ENCODE peak calls at places on chromosome 14, in nine cellular contexts. One of them, this sample, is unnamed.

GRCh38 chr14:75046899-75047298 is 4.4 kb downstream of the MLH3 start:
- DNase-seq in activated CD8-positive, alpha-beta memory T cell treated with anti-CD3 and anti-CD28 coated beads for 24 hours: no peak
- DNase-seq in NCI-H1105: no peak
- DNase-seq in left cardiac atrium: no peak
- DNase-seq in stimulated activated naive CD8-positive, alpha-beta T cell treated with anti-CD3 and anti-CD28 coated beads, Interleukin-15, Interleukin-2, amounts not matched to agents 100 U/mL and 50 U/mL, for 24 hours: no peak
- DNase-seq in nephron progenitor cell: no peak
- DNase-seq in IMR-90: peak; percentile 45
- DNase-seq in Ammon's horn: no peak
- DNase-seq in kidney: no peak
- DNase-seq in this sample: no peak

GRCh38 chr14:22472466-22472865 is 116.6 kb downstream of the DAD1 start:
- DNase-seq in nephron progenitor cell: no peak
- DNase-seq in kidney: no peak
- DNase-seq in stimulated activated naive CD8-positive, alpha-beta T cell treated with anti-CD3 and anti-CD28 coated beads, Interleukin-15, Interleukin-2, amounts not matched to agents 100 U/mL and 50 U/mL, for 24 hours: no peak
- DNase-seq in Ammon's horn: no peak
- DNase-seq in NCI-H1105: no peak
- DNase-seq in IMR-90: no peak
- DNase-seq in activated CD8-positive, alpha-beta memory T cell treated with anti-CD3 and anti-CD28 coated beads for 24 hours: no peak
- DNase-seq in left cardiac atrium: no peak
- DNase-seq in this sample: peak; percentile 53

GRCh38 chr14:103121846-103122577 is 1.2 kb upstream of the TNFAIP2 start:
- DNase-seq in kidney: peak; percentile 98
- DNase-seq in stimulated activated naive CD8-positive, alpha-beta T cell treated with anti-CD3 and anti-CD28 coated beads, Interleukin-15, Interleukin-2, amounts not matched to agents 100 U/mL and 50 U/mL, for 24 hours: peak; percentile 21
- DNase-seq in activated CD8-positive, alpha-beta memory T cell treated with anti-CD3 and anti-CD28 coated beads for 24 hours: no peak
- DNase-seq in Ammon's horn: no peak
- DNase-seq in nephron progenitor cell: peak; percentile 79
- DNase-seq in left cardiac atrium: peak; percentile 92
- DNase-seq in NCI-H1105: peak; percentile 99
- DNase-seq in IMR-90: peak; percentile 53
- DNase-seq in this sample: peak; percentile 99

GRCh38 chr14:89956294-89957009 is 725 bp downstream of the TDP1 start:
- DNase-seq in IMR-90: peak; percentile 94
- DNase-seq in activated CD8-positive, alpha-beta memory T cell treated with anti-CD3 and anti-CD28 coated beads for 24 hours: peak; percentile 91
- DNase-seq in kidney: peak; percentile 80
- DNase-seq in nephron progenitor cell: peak; percentile 41
- DNase-seq in NCI-H1105: peak; percentile 39
- DNase-seq in Ammon's horn: peak; percentile 53
- DNase-seq in left cardiac atrium: peak; percentile 73
- DNase-seq in stimulated activated naive CD8-positive, alpha-beta T cell treated with anti-CD3 and anti-CD28 coated beads, Interleukin-15, Interleukin-2, amounts not matched to agents 100 U/mL and 50 U/mL, for 24 hours: peak; percentile 83
- DNase-seq in this sample: peak; percentile 81

GRCh38 chr14:74404435-74404834 is 21.6 kb downstream of the SYNDIG1L start:
- DNase-seq in Ammon's horn: no peak
- DNase-seq in nephron progenitor cell: no peak
- DNase-seq in activated CD8-positive, alpha-beta memory T cell treated with anti-CD3 and anti-CD28 coated beads for 24 hours: no peak
- DNase-seq in IMR-90: no peak
- DNase-seq in NCI-H1105: no peak
- DNase-seq in stimulated activated naive CD8-positive, alpha-beta T cell treated with anti-CD3 and anti-CD28 coated beads, Interleukin-15, Interleukin-2, amounts not matched to agents 100 U/mL and 50 U/mL, for 24 hours: no peak
- DNase-seq in kidney: peak; percentile 43
- DNase-seq in left cardiac atrium: no peak
- DNase-seq in this sample: no peak

GRCh38 chr14:89327771-89328212 is 89.2 kb downstream of the FOXN3 start:
- DNase-seq in stimulated activated naive CD8-positive, alpha-beta T cell treated with anti-CD3 and anti-CD28 coated beads, Interleukin-15, Interleukin-2, amounts not matched to agents 100 U/mL and 50 U/mL, for 24 hours: no peak
- DNase-seq in Ammon's horn: no peak
- DNase-seq in IMR-90: peak; percentile 71
- DNase-seq in kidney: no peak
- DNase-seq in left cardiac atrium: no peak
- DNase-seq in activated CD8-positive, alpha-beta memory T cell treated with anti-CD3 and anti-CD28 coated beads for 24 hours: no peak
- DNase-seq in nephron progenitor cell: no peak
- DNase-seq in NCI-H1105: no peak
- DNase-seq in this sample: no peak

GRCh38 chr14:23119362-23120327 is 590 bp upstream of the CEBPE start:
- DNase-seq in Ammon's horn: no peak
- DNase-seq in stimulated activated naive CD8-positive, alpha-beta T cell treated with anti-CD3 and anti-CD28 coated beads, Interleukin-15, Interleukin-2, amounts not matched to agents 100 U/mL and 50 U/mL, for 24 hours: peak; percentile 24
- DNase-seq in NCI-H1105: no peak
- DNase-seq in activated CD8-positive, alpha-beta memory T cell treated with anti-CD3 and anti-CD28 coated beads for 24 hours: peak; percentile 81
- DNase-seq in nephron progenitor cell: no peak
- DNase-seq in IMR-90: no peak
- DNase-seq in left cardiac atrium: no peak
- DNase-seq in kidney: peak; percentile 55
- DNase-seq in this sample: no peak

GRCh38 chr14:69479696-69480095 is 4.8 kb upstream of the PLEKHD1 start:
- DNase-seq in kidney: no peak
- DNase-seq in IMR-90: no peak
- DNase-seq in Ammon's horn: no peak
- DNase-seq in stimulated activated naive CD8-positive, alpha-beta T cell treated with anti-CD3 and anti-CD28 coated beads, Interleukin-15, Interleukin-2, amounts not matched to agents 100 U/mL and 50 U/mL, for 24 hours: no peak
- DNase-seq in activated CD8-positive, alpha-beta memory T cell treated with anti-CD3 and anti-CD28 coated beads for 24 hours: no peak
- DNase-seq in left cardiac atrium: no peak
- DNase-seq in NCI-H1105: no peak
- DNase-seq in nephron progenitor cell: no peak
- DNase-seq in this sample: no peak

GRCh38 chr14:33040548-33041140 is 102.0 kb downstream of the NPAS3 start:
- DNase-seq in stimulated activated naive CD8-positive, alpha-beta T cell treated with anti-CD3 and anti-CD28 coated beads, Interleukin-15, Interleukin-2, amounts not matched to agents 100 U/mL and 50 U/mL, for 24 hours: no peak
- DNase-seq in activated CD8-positive, alpha-beta memory T cell treated with anti-CD3 and anti-CD28 coated beads for 24 hours: no peak
- DNase-seq in NCI-H1105: no peak
- DNase-seq in left cardiac atrium: no peak
- DNase-seq in kidney: no peak
- DNase-seq in IMR-90: no peak
- DNase-seq in Ammon's horn: no peak
- DNase-seq in nephron progenitor cell: no peak
- DNase-seq in this sample: no peak

This sample was measured in NCI-H2171 treated with DMSO at 0.1 percent for 48 hours.